ENCODE peak calls at places on chromosomes 5 and 9, in five cellular contexts. L, T, E, H and V are unnamed samples.

GRCh38 chr5:171336486-171337206 is 27.6 kb downstream of the TLX3 start:
- DNase-seq in E (peak), T (peak), L (peak), H (no peak), V (no peak)

GRCh38 chr5:137563646-137564474 is 64.7 kb upstream of the SPOCK1 start:
- DNase-seq in L (no peak), H (no peak), T (peak), E (peak), V (no peak)

GRCh38 chr9:132182609-132183073 is 20.8 kb downstream of the NTNG2 start:
- DNase-seq in E (peak), H (no peak), L (no peak), T (no peak), V (no peak)

GRCh38 chr9:77648458-77649108 is 461 bp upstream of the GNA14 start:
- DNase-seq in E (peak), H (no peak), T (peak), L (peak), V (no peak)

GRCh38 chr5:52814749-52815148 is 27.0 kb downstream of the ITGA1 start:
- DNase-seq in L (no peak), E (no peak), T (no peak), H (no peak), V (no peak)

GRCh38 chr9:33228606-33229005 is 11.4 kb upstream of the SPINK4 start:
- DNase-seq in E (no peak), L (no peak), T (no peak), H (no peak), V (no peak)

GRCh38 chr5:149381986-149382338 is 2.9 kb upstream of the IL17B start:
- DNase-seq in H (peak), E (peak), L (peak), T (no peak), V (peak)

GRCh38 chr5:149014634-149015033 is 48.2 kb downstream of the SH3TC2 start:
- DNase-seq in T (no peak), H (no peak), L (no peak), E (no peak), V (no peak)

GRCh38 chr5:149267241-149267973 is 4.3 kb upstream of the AFAP1L1 start:
- DNase-seq in L (no peak), H (no peak), T (peak), E (peak), V (no peak)

GRCh38 chr5:149951138-149951749 is 6.7 kb upstream of the PDE6A start:
- DNase-seq in T (no peak), L (no peak), H (no peak), E (no peak), V (no peak)